ENCODE peak calls at places on chromosomes 11 and 22, in four cellular contexts. One of them, this sample, is unnamed.

GRCh38 chr11:113856966-113857759 is 18.2 kb downstream of the USP28 start:
- DNase-seq in H1: no peak
- DNase-seq in IMR-90: no peak
- DNase-seq in H9: no peak
- DNase-seq in this sample: no peak

GRCh38 chr11:86798988-86799387 is 1.4 kb upstream of the PRSS23 start:
- DNase-seq in H1: no peak
- DNase-seq in H9: no peak
- DNase-seq in IMR-90: peak; percentile 92
- DNase-seq in this sample: peak; percentile 54

GRCh38 chr11:122494171-122494570 is 161.4 kb upstream of the UBASH3B start:
- DNase-seq in H9: no peak
- DNase-seq in H1: no peak
- DNase-seq in IMR-90: peak; percentile 1
- DNase-seq in this sample: no peak

GRCh38 chr11:132357811-132358572 is 987.6 kb downstream of the NTM start:
- DNase-seq in H9: no peak
- DNase-seq in IMR-90: no peak
- DNase-seq in H1: no peak
- DNase-seq in this sample: no peak

GRCh38 chr11:10906521-10906920 is 48.7 kb upstream of the ZBED5 start:
- DNase-seq in H1: no peak
- DNase-seq in H9: no peak
- DNase-seq in IMR-90: peak; percentile 56
- DNase-seq in this sample: no peak

GRCh38 chr11:36019722-36020121 is 75.9 kb downstream of the LDLRAD3 start:
- DNase-seq in IMR-90: no peak
- DNase-seq in H9: no peak
- DNase-seq in H1: no peak
- DNase-seq in this sample: peak; percentile 23

GRCh38 chr11:86805873-86806310 is 5.5 kb downstream of the PRSS23 start:
- DNase-seq in H9: no peak
- DNase-seq in H1: no peak
- DNase-seq in IMR-90: no peak
- DNase-seq in this sample: no peak

GRCh38 chr22:50305658-50306566 is 1.5 kb downstream of the PLXNB2 start:
- DNase-seq in H1: no peak
- DNase-seq in IMR-90: peak; percentile 95
- DNase-seq in H9: no peak
- DNase-seq in this sample: peak; percentile 53

GRCh38 chr11:64638017-64638664 is 47.1 kb downstream of the SLC22A12 start:
- DNase-seq in H1: no peak
- DNase-seq in H9: peak; percentile 59
- DNase-seq in IMR-90: no peak
- DNase-seq in this sample: peak; percentile 56

GRCh38 chr11:81237139-81237538 is 1496.5 kb downstream of the FAM181B start:
- DNase-seq in H9: no peak
- DNase-seq in IMR-90: peak; percentile 4
- DNase-seq in H1: no peak
- DNase-seq in this sample: peak; percentile 68

GRCh38 chr22:35021166-35021565 is 44.8 kb upstream of the ISX start:
- DNase-seq in H9: no peak
- DNase-seq in H1: no peak
- DNase-seq in IMR-90: no peak
- DNase-seq in this sample: no peak

GRCh38 chr11:86291466-86292262 is 10.4 kb upstream of the HIKESHI start:
- DNase-seq in H9: peak; percentile 43
- DNase-seq in IMR-90: peak; percentile 55
- DNase-seq in H1: no peak
- DNase-seq in this sample: peak; percentile 68

GRCh38 chr11:122727101-122727929 is 71.8 kb downstream of the UBASH3B start:
- DNase-seq in H9: no peak
- DNase-seq in IMR-90: no peak
- DNase-seq in H1: no peak
- DNase-seq in this sample: no peak

GRCh38 chr11:116986521-116987105 is 111.6 kb downstream of the SIK3 start:
- DNase-seq in IMR-90: peak; percentile 90
- DNase-seq in H9: no peak
- DNase-seq in H1: no peak
- DNase-seq in this sample: no peak

GRCh38 chr11:27912916-27913315 is 195.0 kb downstream of the KIF18A start:
- DNase-seq in H9: no peak
- DNase-seq in H1: no peak
- DNase-seq in IMR-90: peak; percentile 36
- DNase-seq in this sample: no peak

GRCh38 chr22:22855617-22856308 is 31.9 kb upstream of the IGLL5 start:
- DNase-seq in IMR-90: no peak
- DNase-seq in H9: peak; percentile 69
- DNase-seq in H1: no peak
- DNase-seq in this sample: peak; percentile 54

GRCh38 chr22:39789794-39790193 is 103.8 kb downstream of the ENTHD1 start:
- DNase-seq in IMR-90: no peak
- DNase-seq in H9: no peak
- DNase-seq in H1: no peak
- DNase-seq in this sample: no peak

GRCh38 chr11:12683857-12684256 is 9.6 kb downstream of the TEAD1 start:
- DNase-seq in H1: no peak
- DNase-seq in IMR-90: no peak
- DNase-seq in H9: no peak
- DNase-seq in this sample: no peak

GRCh38 chr11:60221706-60222105 is 21.2 kb downstream of the MS4A4E start:
- DNase-seq in IMR-90: no peak
- DNase-seq in H1: no peak
- DNase-seq in H9: no peak
- DNase-seq in this sample: no peak

GRCh38 chr11:94853836-94854235 is 85.7 kb downstream of the AMOTL1 start:
- DNase-seq in H9: no peak
- DNase-seq in IMR-90: no peak
- DNase-seq in H1: no peak
- DNase-seq in this sample: no peak

GRCh38 chr22:33013051-33013450 is 45.1 kb downstream of the SYN3 start:
- DNase-seq in H1: no peak
- DNase-seq in IMR-90: no peak
- DNase-seq in H9: no peak
- DNase-seq in this sample: no peak

GRCh38 chr11:107619926-107620325 is 29.0 kb downstream of the ELMOD1 start:
- DNase-seq in H1: no peak
- DNase-seq in H9: no peak
- DNase-seq in IMR-90: peak; percentile 23
- DNase-seq in this sample: no peak

GRCh38 chr11:121452609-121453150 is at the start of gene SORL1-AS1:
- DNase-seq in H9: no peak
- DNase-seq in IMR-90: peak; percentile 5
- DNase-seq in H1: no peak
- DNase-seq in this sample: peak; percentile 48

GRCh38 chr11:10351768-10352641 is 47.1 kb downstream of the ADM start:
- DNase-seq in H9: peak; percentile 97
- DNase-seq in IMR-90: peak; percentile 95
- DNase-seq in H1: peak; percentile 98
- DNase-seq in this sample: peak; percentile 97

GRCh38 chr22:17269607-17270261 is 50.5 kb upstream of the ADA2 start:
- DNase-seq in H9: no peak
- DNase-seq in IMR-90: no peak
- DNase-seq in H1: no peak
- DNase-seq in this sample: no peak

GRCh38 chr22:39634530-39635399 is 64.2 kb downstream of the CACNA1I start:
- DNase-seq in H9: no peak
- DNase-seq in H1: no peak
- DNase-seq in IMR-90: peak; percentile 92
- DNase-seq in this sample: peak; percentile 54

GRCh38 chr22:24029304-24029703 is 18.2 kb downstream of the CABIN1 start:
- DNase-seq in H9: no peak
- DNase-seq in IMR-90: no peak
- DNase-seq in H1: no peak
- DNase-seq in this sample: no peak

GRCh38 chr11:94149435-94149834 is 20.8 kb downstream of the PANX1 start:
- DNase-seq in IMR-90: peak; percentile 93
- DNase-seq in H9: no peak
- DNase-seq in H1: no peak
- DNase-seq in this sample: no peak

GRCh38 chr11:130905512-130905911 is 10.8 kb downstream of the SNX19 start:
- DNase-seq in H1: no peak
- DNase-seq in IMR-90: no peak
- DNase-seq in H9: no peak
- DNase-seq in this sample: no peak

GRCh38 chr11:69509381-69509780 is 27.9 kb downstream of the LINC01488 start:
- DNase-seq in H9: no peak
- DNase-seq in IMR-90: no peak
- DNase-seq in H1: no peak
- DNase-seq in this sample: no peak
- H2BK120ac ChIP-seq in H9: no peak overlapping the region
- H2BK120ac ChIP-seq in IMR-90: peak overlapping the region; percentile 90
- H2BK120ac ChIP-seq in H1: no peak overlapping the region
- H2BK120ac ChIP-seq in this sample: no peak overlapping the region

DNA sequence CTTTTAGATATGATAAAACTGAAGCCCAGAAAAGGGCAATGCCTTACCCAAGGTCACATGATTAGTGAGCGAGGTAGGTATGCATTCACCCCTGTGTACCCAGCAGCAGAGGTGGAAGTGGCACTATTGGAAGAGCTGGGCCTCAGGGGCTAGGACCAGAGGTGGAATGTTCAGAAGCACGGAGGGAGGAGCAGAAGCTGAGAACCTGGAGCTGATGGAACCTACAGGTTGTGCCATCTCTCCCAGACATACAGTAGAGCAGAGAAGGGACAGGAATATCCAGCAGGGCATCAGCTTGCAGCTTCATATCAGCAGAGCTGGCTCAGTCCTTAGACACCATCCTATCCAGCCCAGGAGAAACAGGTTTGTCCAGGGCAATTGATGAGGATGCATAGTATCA is 14.6 kb upstream of the FCHSD2 start:
- DNase-seq in H1: no peak
- DNase-seq in H9: no peak
- DNase-seq in IMR-90: no peak
- DNase-seq in this sample: no peak
- H3K56ac ChIP-seq in H1: no peak overlapping the region
- H3K56ac ChIP-seq in H9: no peak overlapping the region
- H3K56ac ChIP-seq in IMR-90: peak overlapping the region; percentile 88
- H3K56ac ChIP-seq in this sample: no peak overlapping the region

GRCh38 chr22:37020192-37020479 is 594 bp downstream of the MPST start:
- DNase-seq in H1: no peak
- DNase-seq in H9: no peak
- DNase-seq in IMR-90: peak; percentile 47
- DNase-seq in this sample: peak; percentile 48

GRCh38 chr22:37019309-37020191 is at the start of the genes MPST and TST:
- DNase-seq in IMR-90: peak; percentile 61
- DNase-seq in H9: peak; percentile 74
- DNase-seq in H1: no peak
- DNase-seq in this sample: peak; percentile 77

GRCh38 chr22:37021710-37022482 is 2.4 kb downstream of the MPST start:
- DNase-seq in H9: no peak
- DNase-seq in H1: no peak
- DNase-seq in IMR-90: peak; percentile 34
- DNase-seq in this sample: no peak

GRCh38 chr22:37022483-37023337 is 3.2 kb downstream of the MPST start:
- DNase-seq in IMR-90: no peak
- DNase-seq in H9: no peak
- DNase-seq in H1: no peak
- DNase-seq in this sample: no peak

GRCh38 chr22:37021041-37021440 is 1.5 kb downstream of the MPST start:
- DNase-seq in H9: no peak
- DNase-seq in H1: no peak
- DNase-seq in IMR-90: no peak
- DNase-seq in this sample: no peak
- H3K27ac ChIP-seq in H9: no peak overlapping the region
- H3K27ac ChIP-seq in H1: no peak overlapping the region
- H3K27ac ChIP-seq in IMR-90: no peak overlapping the region
- H3K27ac ChIP-seq in this sample: no peak overlapping the region

DNA sequence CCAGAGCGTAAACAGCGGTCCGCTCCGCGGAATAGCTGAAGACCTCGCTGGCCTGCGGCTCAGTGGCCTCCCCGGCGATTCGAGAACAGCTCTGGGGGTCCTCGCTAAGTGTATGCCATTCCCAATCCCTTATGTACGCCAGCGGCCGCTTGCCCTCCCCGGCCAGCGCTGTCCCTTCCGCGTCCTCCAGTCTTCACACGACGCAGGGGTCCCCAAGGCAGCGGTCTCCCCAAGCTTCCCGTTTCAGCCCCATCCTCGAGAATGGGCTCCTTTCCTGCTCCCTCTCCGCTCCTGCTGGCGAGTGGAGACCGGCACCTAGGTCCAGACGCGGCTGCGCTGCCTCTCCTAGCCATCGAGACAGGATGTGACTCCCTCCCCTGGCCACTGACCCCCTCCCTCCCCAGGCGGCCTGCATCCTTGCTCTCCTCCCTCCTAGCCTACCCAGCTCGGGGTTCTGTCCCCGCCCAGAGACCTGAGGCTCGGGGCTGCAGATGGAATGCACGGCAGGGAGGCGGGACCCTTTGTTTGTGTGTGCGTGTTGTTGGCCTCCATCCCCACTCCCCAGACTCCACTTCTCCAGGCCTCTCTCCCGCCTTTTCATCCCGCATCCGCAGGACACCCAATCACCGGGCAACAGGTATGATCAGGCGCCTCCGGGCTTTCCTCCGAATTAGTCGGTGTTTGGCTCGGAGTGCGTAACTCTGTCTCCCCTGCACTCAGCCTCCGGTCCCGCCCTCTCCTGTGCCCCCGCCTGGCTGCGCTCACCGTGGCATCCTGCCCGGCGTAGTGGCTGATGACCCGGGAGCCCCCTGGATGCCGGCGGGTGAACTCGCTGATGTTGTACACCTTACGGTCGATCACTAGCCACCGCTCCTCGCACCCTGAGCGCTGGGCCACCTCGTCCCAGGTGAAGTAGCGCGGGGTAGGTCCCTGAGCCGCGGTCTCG is 740 bp downstream of the FADS1 start:
- DNase-seq in H9: peak; percentile 84
- DNase-seq in IMR-90: peak; percentile 60
- DNase-seq in H1: no peak
- DNase-seq in this sample: peak; percentile 93
- H2BK120ac ChIP-seq in H9: no peak overlapping the region
- H2BK120ac ChIP-seq in IMR-90: peak overlapping the region; percentile 56
- H2BK120ac ChIP-seq in H1: peak overlapping the region; percentile 86
- H2BK120ac ChIP-seq in this sample: peak overlapping the region; percentile 4

GRCh38 chr11:76689313-76689712 is 18.8 kb upstream of the LRRC32 start:
- DNase-seq in H9: no peak
- DNase-seq in IMR-90: no peak
- DNase-seq in H1: no peak
- DNase-seq in this sample: no peak

GRCh38 chr11:76690736-76691135 is 20.2 kb upstream of the LRRC32 start:
- DNase-seq in H1: no peak
- DNase-seq in IMR-90: peak; percentile 86
- DNase-seq in H9: no peak
- DNase-seq in this sample: no peak

GRCh38 chr11:76688146-76688545 is 17.6 kb upstream of the LRRC32 start:
- DNase-seq in H1: no peak
- DNase-seq in IMR-90: no peak
- DNase-seq in H9: no peak
- DNase-seq in this sample: no peak

GRCh38 chr11:76691655-76692054 is 21.1 kb upstream of the LRRC32 start:
- DNase-seq in H1: no peak
- DNase-seq in IMR-90: no peak
- DNase-seq in H9: no peak
- DNase-seq in this sample: no peak

GRCh38 chr11:76689861-76690260 is 19.3 kb upstream of the LRRC32 start:
- DNase-seq in IMR-90: no peak
- DNase-seq in H9: no peak
- DNase-seq in H1: no peak
- DNase-seq in this sample: no peak
- H3K56ac ChIP-seq in IMR-90: no peak overlapping the region
- H3K56ac ChIP-seq in H9: no peak overlapping the region
- H3K56ac ChIP-seq in H1: no peak overlapping the region
- H3K56ac ChIP-seq in this sample: no peak overlapping the region

GRCh38 chr22:19611590-19611989 is 87.4 kb upstream of the CLDN5 start:
- DNase-seq in IMR-90: no peak
- DNase-seq in H1: no peak
- DNase-seq in H9: no peak
- DNase-seq in this sample: no peak
- H3K27ac ChIP-seq in IMR-90: no peak overlapping the region
- H3K27ac ChIP-seq in H1: no peak overlapping the region
- H3K27ac ChIP-seq in H9: no peak overlapping the region
- H3K27ac ChIP-seq in this sample: no peak overlapping the region

This sample was measured in mesendoderm.